ENCODE peak calls at places on chromosomes 6 and 20, in five cellular contexts. A is GM12878, U is HepG2, X is K562, P is HCT116. G is an unnamed sample.

GRCh38 chr6:148379966-148380653 is 37.5 kb downstream of the SASH1 start:
- DNase-seq in P (no peak), U (no peak), A (no peak), X (no peak), G (no peak)

GRCh38 chr6:118892248-118893094 is 1.5 kb upstream of the ASF1A start:
- DNase-seq in U (no peak), X (peak), A (no peak), P (no peak), G (no peak)

GRCh38 chr6:12718025-12718424 is 1.5 kb downstream of the PHACTR1 start:
- DNase-seq in X (no peak), A (no peak), U (peak), P (no peak), G (no peak)

GRCh38 chr6:166989427-166990034 is 9.7 kb upstream of the CEP43 start:
- DNase-seq in X (peak), U (peak), P (no peak), A (no peak), G (peak)

GRCh38 chr20:45963059-45964011 is 8.7 kb downstream of the ZNF335 start:
- DNase-seq in P (no peak), A (no peak), X (peak), U (peak), G (peak)

GRCh38 chr6:93219447-93219846 is 199.9 kb downstream of the EPHA7 start:
- DNase-seq in A (no peak), P (no peak), X (no peak), U (no peak), G (no peak)

GRCh38 chr6:18263561-18264337 is 581 bp downstream of the DEK start:
- DNase-seq in A (no peak), U (no peak), P (no peak), X (peak), G (peak)

GRCh38 chr6:105810105-105810921 is 275.8 kb upstream of the PRDM1 start:
- DNase-seq in P (peak), X (peak), A (no peak), U (no peak), G (no peak)

GRCh38 chr6:25354078-25354940 is 75.1 kb downstream of the CARMIL1 start:
- DNase-seq in A (no peak), U (no peak), P (no peak), X (no peak), G (no peak)

GRCh38 chr20:3209023-3209945 is at the start of gene ITPA:
- DNase-seq in A (no peak), X (peak), U (peak), P (no peak), G (peak)

GRCh38 chr6:22025468-22026159 is 271.2 kb downstream of the PRL start:
- DNase-seq in U (no peak), X (peak), A (peak), P (no peak), G (peak)

GRCh38 chr20:25750765-25751696 is 54.4 kb upstream of the ZNF337 start:
- DNase-seq in U (peak), P (no peak), X (peak), A (peak), G (peak)

GRCh38 chr6:30311669-30312068 is 15.1 kb upstream of the TRIM39 start:
- DNase-seq in X (no peak), U (peak), P (no peak), A (no peak), G (no peak)

GRCh38 chr6:166162599-166163342 is 4.9 kb downstream of the TBXT start:
- DNase-seq in P (no peak), U (no peak), A (no peak), X (no peak), G (no peak)

GRCh38 chr20:51318058-51318960 is 224.2 kb downstream of the NFATC2 start:
- DNase-seq in P (peak), A (no peak), U (peak), X (peak), G (peak)

GRCh38 chr20:59004763-59005522 is 2.1 kb downstream of the CTSZ start:
- DNase-seq in X (no peak), P (no peak), A (peak), U (peak), G (no peak)

GRCh38 chr6:69303382-69303781 is 493.4 kb downstream of the LMBRD1 start:
- DNase-seq in X (no peak), A (no peak), P (no peak), U (no peak), G (no peak)

GRCh38 chr6:37104935-37105781 is 64.8 kb upstream of the PIM1 start:
- DNase-seq in U (peak), X (peak), A (no peak), P (no peak), G (peak)

GRCh38 chr6:31651602-31652191 is 764 bp downstream of the BAG6 start:
- DNase-seq in X (peak), A (no peak), U (peak), P (peak), G (peak)

GRCh38 chr6:117540670-117541069 is 58.2 kb downstream of the DCBLD1 start:
- DNase-seq in A (no peak), U (no peak), X (no peak), P (no peak), G (no peak)

GRCh38 chr20:63223121-63223825 is 7.3 kb upstream of the YTHDF1 start:
- DNase-seq in P (no peak), U (peak), X (peak), A (no peak), G (peak)

GRCh38 chr6:22886881-22887581 is 317.7 kb downstream of the HDGFL1 start:
- DNase-seq in P (no peak), U (no peak), X (no peak), A (peak), G (no peak)

GRCh38 chr6:17179246-17180073 is 77.6 kb downstream of the STMND1 start:
- DNase-seq in X (no peak), P (no peak), U (no peak), A (no peak), G (no peak)

GRCh38 chr6:137223370-137224131 is 4.4 kb upstream of the IFNGR1 start:
- DNase-seq in X (peak), U (peak), A (no peak), P (no peak), G (no peak)

GRCh38 chr20:62289898-62290297 is 12.9 kb upstream of the ADRM1 start:
- DNase-seq in A (no peak), X (no peak), P (no peak), U (no peak), G (no peak)

GRCh38 chr6:168884646-168885086 is 369.0 kb downstream of the THBS2 start:
- DNase-seq in X (peak), P (peak), U (peak), A (no peak), G (peak)

GRCh38 chr6:168201383-168201782 is 118.2 kb downstream of the DACT2 start:
- DNase-seq in A (no peak), X (peak), P (no peak), U (peak), G (no peak)

GRCh38 chr20:57717797-57718196 is 8.0 kb upstream of the PMEPA1 start:
- DNase-seq in P (no peak), U (no peak), X (no peak), A (no peak), G (no peak)

GRCh38 chr20:64072664-64073063 is 6.7 kb downstream of the RGS19 start:
- DNase-seq in A (no peak), X (no peak), P (no peak), U (no peak), G (no peak)

GRCh38 chr6:164370773-164371172 is 938.6 kb downstream of the C6orf118 start:
- DNase-seq in A (no peak), P (no peak), U (no peak), X (peak), G (no peak)

GRCh38 chr6:89313006-89313405 is 2.1 kb downstream of the GABRR2 start:
- DNase-seq in P (no peak), A (no peak), X (no peak), U (no peak), G (peak)

GRCh38 chr20:20824924-20825584 is 112.6 kb upstream of the RALGAPA2 start:
- DNase-seq in U (peak), P (no peak), A (peak), X (peak), G (peak)

GRCh38 chr20:41224281-41224680 is 86.9 kb downstream of the PLCG1 start:
- DNase-seq in A (no peak), U (no peak), X (no peak), P (no peak), G (no peak)

GRCh38 chr6:12601881-12602280 is 114.7 kb upstream of the PHACTR1 start:
- DNase-seq in A (no peak), X (no peak), U (no peak), P (no peak), G (no peak)

GRCh38 chr6:71309666-71310065 is 21.1 kb downstream of the OGFRL1 start:
- DNase-seq in P (no peak), A (no peak), X (no peak), U (no peak), G (no peak)

GRCh38 chr6:47780510-47781356 is 1.1 kb upstream of the OPN5 start:
- DNase-seq in U (peak), X (peak), A (no peak), P (peak), G (peak)

GRCh38 chr6:24099181-24099580 is 26.8 kb upstream of the NRSN1 start:
- DNase-seq in U (no peak), P (no peak), X (no peak), A (peak), G (no peak)

GRCh38 chr6:24105146-24105545 is 20.9 kb upstream of the NRSN1 start:
- DNase-seq in A (no peak), U (no peak), X (no peak), P (no peak), G (no peak)

GRCh38 chr6:24100336-24100735 is 25.7 kb upstream of the NRSN1 start:
- DNase-seq in X (no peak), A (no peak), P (no peak), U (no peak), G (no peak)
- H3K27ac ChIP-seq in X (no peak), A (no peak), P (no peak), U (no peak), G (no peak)

DNA sequence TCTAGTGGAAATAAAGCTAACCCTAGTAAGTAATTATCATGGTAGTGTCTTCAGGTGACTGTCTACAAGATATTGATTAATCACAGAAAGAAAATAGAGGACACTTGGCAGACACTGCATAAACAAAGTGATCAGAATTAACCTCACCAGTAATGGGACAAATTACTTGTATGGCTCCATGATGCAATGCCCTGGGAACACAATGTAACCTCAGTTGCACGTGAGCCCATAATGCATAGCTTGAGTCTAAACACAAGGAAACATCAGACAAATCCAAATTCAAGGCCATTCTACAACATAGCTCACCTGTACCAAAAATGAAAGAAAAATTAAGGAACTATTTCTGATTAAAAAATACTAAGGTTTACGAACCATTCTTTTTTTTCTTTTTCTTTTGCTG is 92.4 kb upstream of the SSTR4 start:
- DNase-seq in A (no peak), X (no peak), U (no peak), P (no peak), G (no peak)
- H2AFZ ChIP-seq in A (no peak), X (no peak), U (no peak), P (no peak), G (no peak)

GRCh38 chr20:38165089-38165965 is at the start of gene TGM2:
- DNase-seq in U (peak), P (no peak), X (peak), A (peak), G (peak)
- TF ChIP-seq ZBTB33 in U (peak), P (no peak), X (no peak), A (no peak), G (no peak)

GRCh38 chr6:152143359-152143758 is 335.9 kb downstream of the ESR1 start:
- DNase-seq in P (no peak), X (no peak), A (no peak), U (peak), G (no peak)
- H3K27ac ChIP-seq in P (no peak), X (no peak), A (no peak), U (no peak), G (no peak)

GRCh38 chr20:53642196-53643030 is 48.8 kb upstream of the ZNF217 start:
- DNase-seq in U (peak), X (peak), P (peak), A (no peak), G (no peak)

GRCh38 chr20:53643031-53643832 is 49.6 kb upstream of the ZNF217 start:
- DNase-seq in A (peak), P (peak), U (no peak), X (peak), G (no peak)

GRCh38 chr20:53646550-53646949 is 52.9 kb upstream of the ZNF217 start:
- DNase-seq in U (no peak), P (no peak), X (no peak), A (no peak), G (no peak)

GRCh38 chr20:53647286-53647821 is 53.7 kb upstream of the ZNF217 start:
- DNase-seq in A (no peak), X (no peak), P (no peak), U (no peak), G (no peak)

GRCh38 chr20:53645582-53645897 is 51.9 kb upstream of the ZNF217 start:
- DNase-seq in P (no peak), A (no peak), U (no peak), X (no peak), G (no peak)
- H2AFZ ChIP-seq in P (no peak), A (no peak), U (no peak), X (peak), G (no peak)

DNA sequence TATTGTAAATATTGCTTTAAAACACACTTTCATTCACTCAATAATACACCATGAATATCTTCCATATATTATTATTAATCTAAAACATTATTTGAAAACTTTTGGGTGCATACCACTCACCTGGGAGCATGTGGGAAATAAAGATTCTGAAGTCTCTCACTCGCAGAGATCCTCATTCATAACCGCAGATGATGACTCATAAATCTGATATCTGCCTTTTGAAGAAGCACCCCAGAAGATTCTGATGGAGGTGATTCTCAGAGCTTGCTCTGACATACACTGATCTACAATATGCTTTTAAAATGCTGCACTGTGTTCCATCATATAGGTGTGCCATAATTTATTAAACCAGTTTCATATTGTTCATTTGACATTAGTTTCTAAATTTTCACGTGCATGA is 135.0 kb upstream of the SGK1 start:
- DNase-seq in A (no peak), P (no peak), X (no peak), U (no peak), G (no peak)
- TF ChIP-seq ZBTB33 in A (no peak), P (no peak), X (no peak), U (no peak), G (no peak)

DNA sequence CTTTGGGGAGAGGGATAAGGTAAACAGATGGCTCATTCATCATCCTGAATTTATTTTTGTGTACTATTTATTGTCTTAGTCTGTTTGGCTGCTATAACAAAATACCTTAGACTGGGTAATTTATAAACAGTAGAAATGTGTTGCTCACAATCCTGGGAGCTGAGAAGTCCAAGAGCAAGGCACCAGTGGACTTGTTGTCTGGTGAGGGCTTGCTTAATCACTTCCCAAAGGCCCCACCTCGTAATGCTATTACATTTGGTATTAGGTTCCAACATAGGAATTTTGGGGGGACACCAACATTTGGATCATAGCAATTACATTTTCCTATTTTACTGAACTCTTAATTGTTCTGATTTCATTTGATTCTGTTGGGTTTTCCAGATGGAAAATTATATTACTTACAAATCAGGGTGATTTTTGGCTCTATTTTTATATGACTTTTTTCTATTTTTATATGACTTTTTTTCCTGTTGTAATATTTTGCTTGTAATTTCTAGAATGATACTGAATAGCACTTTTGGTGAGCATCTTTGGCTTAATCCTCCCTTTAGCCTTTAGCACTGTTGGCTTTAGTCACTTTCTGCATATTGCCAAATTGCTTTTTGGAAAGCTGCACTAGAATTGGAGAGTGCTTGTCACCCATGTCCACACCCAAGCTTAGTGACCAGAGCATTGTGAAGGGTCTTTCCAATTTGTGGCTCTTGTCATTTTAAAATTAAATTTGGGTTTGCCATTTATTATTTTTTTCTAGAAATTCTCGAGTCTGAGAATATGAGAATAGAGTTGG is 43.7 kb upstream of the TULP4 start:
- DNase-seq in X (no peak), P (no peak), A (no peak), U (no peak), G (no peak)
- H3K27ac ChIP-seq in X (no peak), P (no peak), A (no peak), U (no peak), G (no peak)

GRCh38 chr6:116426551-116426950 is 34.6 kb upstream of the CALHM6 start:
- DNase-seq in P (no peak), U (no peak), X (no peak), A (no peak), G (no peak)
- H2AFZ ChIP-seq in P (no peak), U (no peak), X (no peak), A (no peak), G (no peak)

GRCh38 chr6:53300656-53301551 is 47.8 kb downstream of the ELOVL5 start:
- DNase-seq in X (no peak), U (peak), A (no peak), P (no peak), G (no peak)
- TF ChIP-seq ZBTB33 in X (no peak), U (no peak), A (no peak), P (no peak), G (no peak)

GRCh38 chr6:5083813-5084191 is 1.3 kb upstream of the PPP1R3G start:
- DNase-seq in U (no peak), P (no peak), X (no peak), A (no peak), G (no peak)
- H3K27ac ChIP-seq in U (peak), P (no peak), X (no peak), A (no peak), G (no peak)